ENCODE peak calls at places on chromosomes 4 and X, in seven cellular contexts. X, J, Q, H, W, F and I are unnamed samples. For H3K9me3 and H3K4me1, the result is how much of the 10 kb centered on the place peaks cover.

GRCh38 chr4:7159923-7160322 is 32.4 kb upstream of the SORCS2 start:
- DNase-seq in X (no peak), J (no peak), Q (no peak), H (no peak), W (no peak), F (peak), I (peak)

GRCh38 chrX:100654256-100654655 is 10.3 kb downstream of the SRPX2 start:
- DNase-seq in X (no peak), J (no peak), Q (peak), H (peak), W (no peak), F (no peak), I (peak)

GRCh38 chr4:9870165-9870564 is 88.7 kb downstream of the DRD5 start:
- DNase-seq in X (no peak), J (no peak), Q (no peak), H (no peak), W (no peak), F (no peak), I (no peak)

GRCh38 chr4:77819409-77819835 is 254 bp upstream of the CNOT6L start:
- DNase-seq in X (peak), J (peak), Q (no peak), H (peak), W (no peak), F (no peak), I (no peak)

GRCh38 chr4:108166441-108167315 is 2.1 kb downstream of the LEF1 start:
- DNase-seq in X (no peak), J (peak), Q (no peak), H (peak), W (no peak), F (peak), I (no peak)

GRCh38 chr4:53653484-53654053 is 62.3 kb upstream of the LNX1 start:
- DNase-seq in X (no peak), J (no peak), Q (no peak), H (peak), W (no peak), F (no peak), I (peak)

GRCh38 chrX:100410083-100410590 is at the start of gene PCDH19:
- DNase-seq in X (peak), J (peak), Q (peak), H (no peak), W (peak), F (no peak), I (peak)

GRCh38 chrX:23726196-23726595 is 16.9 kb downstream of the ACOT9 start:
- DNase-seq in X (no peak), J (no peak), Q (no peak), H (no peak), W (no peak), F (no peak), I (no peak)

GRCh38 chrX:30713061-30713525 is 59.9 kb downstream of the GK start:
- DNase-seq in X (peak), J (no peak), Q (peak), H (peak), W (peak), F (peak), I (peak)

GRCh38 chrX:106894978-106895452 is 8.1 kb downstream of the RIPPLY1 start:
- DNase-seq in X (no peak), J (no peak), Q (peak), H (no peak), W (peak), F (peak), I (no peak)

GRCh38 chrX:130916636-130917422 is 13.8 kb upstream of the ENOX2 start:
- DNase-seq in X (no peak), J (no peak), Q (peak), H (peak), W (no peak), F (peak), I (peak)

GRCh38 chrX:35439692-35440091 is 358.4 kb upstream of the MAGEB16 start:
- DNase-seq in X (no peak), J (no peak), Q (no peak), H (no peak), W (no peak), F (no peak), I (peak)

GRCh38 chrX:8237718-8238117 is 66.7 kb upstream of the VCX2 start:
- DNase-seq in X (no peak), J (no peak), Q (no peak), H (no peak), W (no peak), F (peak), I (no peak)

GRCh38 chr4:139416073-139416673 is 37.7 kb upstream of the RAB33B start:
- DNase-seq in X (no peak), J (no peak), Q (no peak), H (peak), W (no peak), F (peak), I (peak)

GRCh38 chr4:81352476-81352875 is 119.2 kb downstream of the RASGEF1B start:
- DNase-seq in X (no peak), J (no peak), Q (no peak), H (no peak), W (no peak), F (no peak), I (no peak)

GRCh38 chrX:148501121-148502066 is 977 bp downstream of the AFF2 start:
- DNase-seq in X (peak), J (no peak), Q (peak), H (peak), W (no peak), F (no peak), I (no peak)

GRCh38 chr4:79297479-79297878 is 28.4 kb downstream of the NAA11 start:
- DNase-seq in X (no peak), J (no peak), Q (no peak), H (no peak), W (no peak), F (no peak), I (no peak)

GRCh38 chr4:173332963-173333657 is 1.0 kb downstream of the HMGB2 start:
- DNase-seq in X (no peak), J (peak), Q (no peak), H (no peak), W (no peak), F (no peak), I (peak)

GRCh38 chr4:55386073-55386472 is 9.7 kb upstream of the TMEM165 start:
- DNase-seq in X (no peak), J (no peak), Q (no peak), H (peak), W (no peak), F (peak), I (peak)

GRCh38 chrX:113124693-113125092 is 284.1 kb upstream of the AMOT start:
- DNase-seq in X (no peak), J (no peak), Q (no peak), H (no peak), W (no peak), F (no peak), I (no peak)

GRCh38 chr4:42327323-42327722 is 70.0 kb upstream of the SHISA3 start:
- DNase-seq in X (no peak), J (no peak), Q (no peak), H (no peak), W (no peak), F (no peak), I (no peak)

GRCh38 chr4:54423066-54423465 is 194.0 kb downstream of the PDGFRA start:
- DNase-seq in X (no peak), J (no peak), Q (no peak), H (no peak), W (no peak), F (no peak), I (no peak)

GRCh38 chrX:39112143-39112542 is 310.9 kb downstream of the MID1IP1 start:
- DNase-seq in X (no peak), J (no peak), Q (no peak), H (no peak), W (no peak), F (no peak), I (no peak)

GRCh38 chrX:1205681-1206611 is 6.5 kb downstream of the CRLF2 start:
- DNase-seq in X (no peak), J (no peak), Q (peak), H (peak), W (no peak), F (no peak), I (peak)

GRCh38 chr4:94766856-94767255 is 9.1 kb downstream of the BMPR1B start:
- DNase-seq in X (no peak), J (no peak), Q (no peak), H (no peak), W (no peak), F (no peak), I (no peak)

GRCh38 chr4:78545275-78546246 is 6.0 kb upstream of the ANXA3 start:
- DNase-seq in X (no peak), J (no peak), Q (no peak), H (no peak), W (no peak), F (no peak), I (no peak)

GRCh38 chr4:64617813-64618212 is 208.6 kb upstream of the TECRL start:
- DNase-seq in X (no peak), J (no peak), Q (peak), H (no peak), W (no peak), F (no peak), I (no peak)

GRCh38 chr4:174349156-174349555 is 65.4 kb downstream of the CEP44 start:
- DNase-seq in X (no peak), J (no peak), Q (no peak), H (no peak), W (no peak), F (no peak), I (no peak)

GRCh38 chrX:35380808-35381700 is 417.1 kb upstream of the MAGEB16 start:
- DNase-seq in X (no peak), J (no peak), Q (peak), H (peak), W (no peak), F (peak), I (peak)

GRCh38 chrX:103941201-103941975 is 21.0 kb upstream of the TMSB15B start:
- DNase-seq in X (no peak), J (no peak), Q (peak), H (peak), W (no peak), F (no peak), I (peak)

GRCh38 chrX:19361701-19362100 is 18.0 kb downstream of the PDHA1 start:
- DNase-seq in X (no peak), J (no peak), Q (no peak), H (no peak), W (no peak), F (no peak), I (no peak)

GRCh38 chrX:57929373-57929772 is 19.1 kb upstream of the ZXDA start:
- DNase-seq in X (no peak), J (no peak), Q (no peak), H (peak), W (no peak), F (peak), I (peak)

GRCh38 chr4:103091601-103092223 is 7.9 kb downstream of the BDH2 start:
- DNase-seq in X (no peak), J (peak), Q (no peak), H (peak), W (no peak), F (peak), I (peak)

GRCh38 chrX:53280703-53281320 is 572 bp downstream of the IQSEC2 start:
- DNase-seq in X (peak), J (no peak), Q (no peak), H (no peak), W (peak), F (no peak), I (peak)

GRCh38 chrX:146127617-146128016 is 310.0 kb downstream of the SLITRK2 start:
- DNase-seq in X (no peak), J (no peak), Q (no peak), H (no peak), W (no peak), F (no peak), I (no peak)

GRCh38 chr4:82381661-82382284 is 8.0 kb upstream of the HNRNPD start:
- DNase-seq in X (no peak), J (no peak), Q (no peak), H (no peak), W (no peak), F (no peak), I (no peak)
- H3K9me3 ChIP-seq in X (under half), J (under half), Q (under half), H (under half), W (under half), F (under half), I (under half)

DNA sequence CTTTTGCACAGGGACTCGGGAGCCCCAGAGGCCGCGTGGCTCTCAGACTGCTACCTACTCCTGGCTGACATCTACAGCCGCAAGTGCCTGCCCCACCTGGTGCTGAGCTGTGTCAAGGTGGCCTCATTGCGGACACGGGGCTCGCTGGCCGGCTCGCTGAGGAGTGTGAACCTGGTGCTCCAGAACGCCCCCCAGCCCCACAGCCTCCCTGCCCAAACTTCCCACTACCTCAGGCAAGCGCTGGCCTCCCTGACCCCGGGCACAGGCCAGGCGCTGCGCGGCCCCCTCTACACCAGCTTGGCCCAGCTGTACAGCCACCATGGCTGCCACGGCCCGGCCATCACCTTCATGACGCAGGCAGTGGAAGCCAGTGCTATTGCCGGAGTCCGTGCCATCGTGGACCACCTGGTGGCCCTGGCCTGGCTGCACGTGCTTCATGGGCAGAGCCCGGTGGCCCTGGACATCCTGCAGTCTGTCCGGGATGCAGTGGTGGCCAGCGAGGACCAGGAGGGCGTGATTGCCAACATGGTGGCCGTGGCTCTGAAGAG is 28.8 kb downstream of the SH3TC1 start:
- DNase-seq in X (no peak), J (no peak), Q (no peak), H (no peak), W (no peak), F (no peak), I (no peak)
- H3K27ac ChIP-seq in X (no peak), J (no peak), Q (peak), H (no peak), W (no peak), F (peak), I (no peak)

DNA sequence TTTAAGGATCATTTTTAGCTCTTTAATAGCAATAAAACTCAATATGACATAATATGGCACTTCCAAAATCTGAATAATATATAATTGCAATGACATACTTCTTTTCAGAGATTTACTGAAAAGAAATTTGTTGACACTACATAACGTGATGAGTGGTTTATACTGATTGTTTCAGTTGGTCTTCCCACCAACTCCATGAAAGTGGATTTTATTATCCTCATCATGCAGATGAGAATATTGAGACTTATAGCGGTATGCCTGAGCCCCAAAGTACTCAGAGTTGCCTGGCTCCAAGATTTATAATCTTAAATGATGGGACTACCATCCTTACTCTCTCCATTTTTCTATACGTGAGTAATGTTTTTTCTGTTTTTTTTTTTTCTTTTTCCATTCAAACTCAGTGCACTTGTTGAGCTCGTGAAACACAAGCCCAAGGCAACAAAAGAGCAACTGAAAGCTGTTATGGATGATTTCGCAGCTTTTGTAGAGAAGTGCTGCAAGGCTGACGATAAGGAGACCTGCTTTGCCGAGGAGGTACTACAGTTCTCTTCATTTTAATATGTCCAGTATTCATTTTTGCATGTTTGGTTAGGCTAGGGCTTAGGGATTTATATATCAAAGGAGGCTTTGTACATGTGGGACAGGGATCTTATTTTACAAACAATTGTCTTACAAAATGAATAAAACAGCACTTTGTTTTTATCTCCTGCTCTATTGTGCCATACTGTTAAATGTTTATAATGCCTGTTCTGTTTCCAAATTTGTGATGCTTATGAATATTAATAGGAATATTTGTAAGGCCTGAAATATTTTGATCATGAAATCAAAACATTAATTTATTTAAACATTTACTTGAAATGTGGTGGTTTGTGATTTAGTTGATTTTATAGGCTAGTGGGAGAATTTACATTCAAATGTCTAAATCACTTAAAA is 15.3 kb downstream of the ALB start:
- DNase-seq in X (no peak), J (no peak), Q (no peak), H (no peak), W (no peak), F (no peak), I (no peak)
- H3K4me1 ChIP-seq in X (under half), J (under half), Q (under half), H (under half), W (under half), F (under half), I (under half)

DNA sequence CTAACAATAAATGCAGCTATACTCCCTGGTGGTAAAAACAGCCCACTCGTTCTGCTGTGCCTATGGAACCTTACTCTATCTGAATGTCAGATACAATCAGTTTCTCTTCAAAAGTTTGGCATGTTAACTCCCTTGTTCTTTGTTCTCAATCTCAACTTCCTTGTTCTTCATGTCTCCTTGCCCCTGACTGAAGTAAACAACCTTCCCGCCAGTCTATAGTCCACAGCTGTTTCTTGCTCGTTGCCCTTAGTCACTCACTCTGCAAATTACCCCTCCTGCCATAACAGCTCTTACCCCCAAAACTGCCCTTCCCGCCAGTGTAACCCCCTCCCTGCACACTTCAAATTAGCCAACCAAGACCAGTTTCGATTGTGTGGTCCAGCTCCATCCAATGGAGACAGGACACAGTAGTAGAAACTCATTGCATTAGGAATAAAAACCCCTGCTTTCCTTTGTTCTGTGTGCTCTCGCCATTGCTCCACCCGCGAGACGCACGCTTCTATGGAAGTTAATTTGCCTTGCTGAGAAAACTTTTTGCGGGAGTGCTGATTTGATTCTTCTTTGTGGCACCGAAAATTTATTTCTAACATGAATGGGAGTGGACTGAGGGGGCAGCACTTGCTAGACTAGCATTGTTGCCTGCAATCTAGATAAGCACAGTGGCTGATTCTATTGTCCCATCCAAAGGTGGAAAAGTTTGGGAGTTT is 7.1 kb upstream of the GPR82 start:
- DNase-seq in X (no peak), J (no peak), Q (no peak), H (no peak), W (no peak), F (no peak), I (peak)
- H3K9me3 ChIP-seq in X (under half), J (under half), Q (under half), H (under half), W (under half), F (under half), I (under half)

GRCh38 chr4:34636623-34637022 is 1607.7 kb downstream of the ARAP2 start:
- DNase-seq in X (no peak), J (no peak), Q (no peak), H (no peak), W (no peak), F (no peak), I (no peak)
- H3K27ac ChIP-seq in X (no peak), J (no peak), Q (no peak), H (no peak), W (no peak), F (no peak), I (no peak)

DNA sequence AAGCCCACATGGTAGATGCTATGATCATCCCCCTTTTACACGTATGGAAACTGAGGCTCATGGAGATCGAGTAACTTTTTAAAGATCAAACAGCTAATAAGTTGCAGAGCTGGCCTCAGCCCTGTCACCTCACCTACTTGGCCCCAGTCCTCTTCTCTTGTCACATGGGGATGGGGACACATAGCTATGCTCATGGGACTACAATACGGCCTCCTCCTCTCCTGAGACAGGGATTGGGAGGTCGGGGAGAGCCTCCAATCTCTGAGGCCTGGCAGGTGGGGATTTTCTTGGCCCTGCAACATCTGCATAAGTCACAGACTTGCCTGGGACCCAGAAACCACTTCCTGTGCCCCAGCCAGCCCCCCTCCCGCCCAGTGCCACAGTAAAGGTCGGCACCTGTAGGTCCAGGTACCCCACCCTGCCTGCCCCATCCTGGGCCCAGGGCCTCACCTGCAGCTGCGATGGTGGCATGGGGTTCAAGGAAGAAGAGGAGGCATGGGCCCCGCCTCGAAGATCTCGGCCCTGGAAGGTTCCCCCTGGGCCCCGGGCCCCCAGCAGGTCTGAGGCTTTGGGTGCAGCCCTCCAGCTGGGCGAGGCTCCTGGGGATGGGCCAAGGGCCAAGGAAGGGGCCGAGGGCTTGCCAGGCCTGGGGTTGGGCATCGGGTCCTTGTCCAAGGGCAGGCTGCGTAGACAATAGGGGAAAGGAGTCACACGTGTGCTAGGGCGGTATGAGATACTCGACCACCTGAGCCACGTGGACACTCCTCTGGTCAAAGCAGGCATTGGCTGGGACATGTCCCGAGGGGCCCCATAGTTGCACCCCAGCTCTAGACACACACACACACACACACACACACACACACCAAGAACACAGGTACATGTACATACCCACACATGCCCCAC is 6.4 kb downstream of the FOXP3 start:
- DNase-seq in X (no peak), J (peak), Q (no peak), H (no peak), W (no peak), F (no peak), I (no peak)
- H3K4me1 ChIP-seq in X (under half), J (under half), Q (under half), H (under half), W (under half), F (under half), I (under half)

GRCh38 chrX:2452799-2453198 is 48.0 kb downstream of the DHRSX start:
- DNase-seq in X (no peak), J (no peak), Q (no peak), H (no peak), W (no peak), F (no peak), I (no peak)

GRCh38 chrX:2452317-2452784 is 48.4 kb downstream of the DHRSX start:
- DNase-seq in X (no peak), J (no peak), Q (no peak), H (no peak), W (no peak), F (no peak), I (no peak)

GRCh38 chrX:2451456-2452316 is 49.1 kb downstream of the DHRSX start:
- DNase-seq in X (no peak), J (no peak), Q (no peak), H (no peak), W (no peak), F (no peak), I (no peak)

GRCh38 chrX:2449135-2449886 is 51.5 kb downstream of the DHRSX start:
- DNase-seq in X (no peak), J (no peak), Q (no peak), H (no peak), W (no peak), F (no peak), I (no peak)

GRCh38 chrX:2450681-2451080 is 50.1 kb downstream of the DHRSX start:
- DNase-seq in X (no peak), J (no peak), Q (no peak), H (no peak), W (no peak), F (no peak), I (no peak)
- H3K9me3 ChIP-seq in X (under half), J (under half), Q (under half), H (under half), W (under half), F (under half), I (under half)